ENCODE peak calls at places on chromosomes 12 and 14, in ten cellular contexts. E is effector memory CD4-positive, alpha-beta T cell; V is fibroblast of lung; A is Peyer's patch; F is adrenal gland; C is heart right ventricle; I is DND-41; B is heart left ventricle; M is neural progenitor cell; Y is AG04450. S is an unnamed sample. For H3K27me3, the result is how much of the 10 kb centered on the place peaks cover.

GRCh38 chr14:24224618-24225071 is 7.5 kb downstream of the NEDD8 start:
- DNase-seq in V (peak), E (no peak), C (no peak), Y (peak), F (no peak), B (no peak), M (no peak), I (no peak), A (no peak), S (no peak)

GRCh38 chr12:65741662-65742480 is 82.4 kb upstream of the HMGA2 start:
- DNase-seq in A (no peak), B (peak), V (peak), Y (no peak), I (no peak), E (no peak), M (peak), F (no peak), C (peak), S (peak)

GRCh38 chr12:121203482-121203881 is 6.4 kb upstream of the P2RX4 start:
- DNase-seq in E (no peak), A (no peak), F (no peak), B (no peak), Y (no peak), M (no peak), C (no peak), I (no peak), V (no peak), S (no peak)

GRCh38 chr14:81137316-81137715 is 83.4 kb downstream of the GTF2A1 start:
- DNase-seq in F (peak), C (no peak), B (no peak), M (no peak), I (no peak), A (no peak), E (no peak), V (peak), Y (no peak), S (no peak)

GRCh38 chr12:82708056-82708455 is 21.4 kb downstream of the TMTC2 start:
- DNase-seq in F (no peak), A (no peak), M (no peak), I (no peak), Y (no peak), C (no peak), V (no peak), B (no peak), E (no peak), S (no peak)

GRCh38 chr14:98977451-98977850 is 294.5 kb downstream of the BCL11B start:
- DNase-seq in Y (no peak), B (no peak), C (no peak), I (no peak), F (no peak), M (no peak), V (no peak), A (no peak), E (no peak), S (no peak)

GRCh38 chr14:68506645-68507405 is 286.0 kb downstream of the ZFP36L1 start:
- DNase-seq in I (no peak), Y (no peak), A (peak), M (no peak), C (no peak), V (no peak), B (no peak), E (no peak), F (no peak), S (peak)

GRCh38 chr12:78641837-78642423 is 222.6 kb upstream of the SYT1 start:
- DNase-seq in M (no peak), V (peak), E (no peak), A (no peak), Y (no peak), C (no peak), F (no peak), I (no peak), B (no peak), S (no peak)

GRCh38 chr14:58096731-58097130 is 55.3 kb downstream of the ARMH4 start:
- DNase-seq in I (no peak), E (no peak), M (no peak), Y (no peak), F (no peak), A (no peak), C (no peak), B (no peak), V (no peak), S (no peak)

GRCh38 chr14:21026251-21026987 is 1.6 kb upstream of the NDRG2 start:
- DNase-seq in F (no peak), M (no peak), C (no peak), E (no peak), V (no peak), Y (no peak), I (no peak), B (no peak), A (no peak), S (no peak)

GRCh38 chr14:101665478-101666078 is 95.9 kb upstream of the PPP2R5C start:
- DNase-seq in F (peak), E (no peak), I (peak), C (no peak), A (peak), B (no peak), Y (peak), M (peak), V (peak), S (peak)

GRCh38 chr12:116638376-116638775 is 79.2 kb downstream of the MAP1LC3B2 start:
- DNase-seq in C (no peak), M (no peak), A (no peak), V (no peak), I (no peak), B (no peak), Y (no peak), E (no peak), F (no peak), S (no peak)

GRCh38 chr12:116636636-116637519 is 77.7 kb downstream of the MAP1LC3B2 start:
- DNase-seq in I (no peak), M (no peak), E (no peak), B (no peak), V (no peak), Y (no peak), F (no peak), C (no peak), A (no peak), S (no peak)

GRCh38 chr12:116639765-116640164 is 80.6 kb downstream of the MAP1LC3B2 start:
- DNase-seq in Y (no peak), E (no peak), M (no peak), C (no peak), F (no peak), V (no peak), I (no peak), A (no peak), B (no peak), S (no peak)

GRCh38 chr12:116635487-116635886 is 76.3 kb downstream of the MAP1LC3B2 start:
- DNase-seq in C (no peak), A (no peak), I (peak), Y (no peak), F (peak), M (no peak), E (no peak), B (no peak), V (no peak), S (no peak)

DNA sequence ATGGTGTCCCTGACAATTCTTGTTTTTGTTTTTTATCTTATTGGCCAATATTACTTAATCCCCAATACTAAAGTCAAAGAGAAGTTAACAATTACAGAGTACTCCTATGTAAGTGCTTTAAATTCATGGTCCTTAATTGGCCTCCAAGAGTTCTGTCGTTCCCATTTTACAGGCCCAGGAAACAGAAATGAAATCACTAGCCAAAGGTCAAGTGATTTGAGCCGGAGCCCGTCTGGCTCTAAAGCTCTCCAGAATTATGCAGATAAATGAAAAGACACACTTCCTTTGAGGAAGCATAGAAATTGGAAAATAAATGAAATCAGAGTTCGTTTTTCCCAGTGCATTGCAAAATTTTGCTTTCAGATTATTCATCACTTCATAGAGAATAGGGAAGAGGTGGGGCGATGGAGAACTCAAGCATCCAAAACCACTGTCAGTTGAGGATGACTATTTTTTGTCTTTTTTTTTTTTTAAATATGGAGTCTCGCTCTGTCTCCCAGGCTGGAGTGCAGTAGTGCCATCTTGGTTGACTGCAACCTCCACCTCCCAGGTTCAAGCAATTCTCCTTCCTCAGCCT is 78.5 kb downstream of the MAP1LC3B2 start:
- DNase-seq in C (no peak), Y (no peak), I (no peak), V (no peak), M (no peak), B (no peak), F (no peak), E (no peak), A (no peak), S (no peak)
- H3K27ac ChIP-seq in C (no peak), Y (no peak), I (no peak), V (no peak), M (no peak), B (no peak), F (no peak), E (no peak), A (no peak), S (no peak)

GRCh38 chr12:29781705-29782266 is 2.0 kb downstream of the TMTC1 start:
- DNase-seq in F (no peak), A (no peak), Y (no peak), B (no peak), M (no peak), C (no peak), V (no peak), I (no peak), E (no peak), S (no peak)

GRCh38 chr12:29781176-29781575 is 2.6 kb downstream of the TMTC1 start:
- DNase-seq in V (peak), I (no peak), F (no peak), E (no peak), M (no peak), B (no peak), Y (no peak), C (no peak), A (no peak), S (no peak)

GRCh38 chr12:29783773-29784666 is at the start of gene TMTC1:
- DNase-seq in F (peak), B (peak), C (peak), A (peak), V (peak), M (peak), Y (no peak), I (no peak), E (no peak), S (no peak)

GRCh38 chr12:29782285-29782820 is 1.4 kb downstream of the TMTC1 start:
- DNase-seq in E (no peak), Y (no peak), M (peak), V (peak), A (no peak), F (peak), C (peak), I (no peak), B (no peak), S (no peak)

GRCh38 chr12:29782821-29783772 is 645 bp downstream of the TMTC1 start:
- DNase-seq in E (no peak), A (no peak), Y (no peak), V (peak), F (peak), B (peak), M (peak), I (no peak), C (peak), S (no peak)
- H3K27me3 ChIP-seq in E (under half), A (under half), Y (under half), V (under half), F (under half), B (under half), M (under half), I (under half), C (under half), S (under half)

DNA sequence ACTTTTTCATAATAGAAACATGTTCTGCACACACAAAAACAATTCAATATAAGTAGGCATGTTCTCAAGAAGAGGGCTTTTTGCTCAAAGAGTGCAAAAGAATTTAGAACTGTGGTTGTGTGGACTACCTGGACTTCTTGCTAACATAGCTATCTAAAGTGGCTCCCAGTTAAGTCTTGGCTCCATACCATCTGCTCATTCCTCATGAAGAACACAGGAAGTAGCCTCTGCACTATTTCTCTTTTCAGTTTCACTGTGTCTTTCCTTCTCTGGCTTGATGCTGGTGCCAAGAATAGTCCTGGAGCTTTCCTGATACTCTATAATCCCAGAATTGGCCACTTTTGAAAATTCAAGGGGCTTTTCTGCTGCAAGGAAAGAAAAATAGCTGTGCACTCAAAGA is 127.4 kb downstream of the CCER1 start:
- DNase-seq in C (no peak), V (no peak), B (no peak), M (no peak), I (no peak), E (no peak), F (no peak), A (no peak), Y (no peak), S (no peak)
- H3K4me3 ChIP-seq in C (no peak), V (no peak), B (no peak), M (no peak), I (no peak), E (no peak), F (no peak), A (no peak), Y (no peak), S (no peak)

GRCh38 chr12:108699955-108700563 is 31.3 kb downstream of the CORO1C start:
- DNase-seq in E (no peak), F (no peak), C (no peak), Y (no peak), V (peak), A (no peak), B (no peak), I (no peak), M (no peak), S (no peak)
- H3K27ac ChIP-seq in E (no peak), F (no peak), C (peak), Y (peak), V (peak), A (no peak), B (peak), I (no peak), M (no peak), S (no peak)

DNA sequence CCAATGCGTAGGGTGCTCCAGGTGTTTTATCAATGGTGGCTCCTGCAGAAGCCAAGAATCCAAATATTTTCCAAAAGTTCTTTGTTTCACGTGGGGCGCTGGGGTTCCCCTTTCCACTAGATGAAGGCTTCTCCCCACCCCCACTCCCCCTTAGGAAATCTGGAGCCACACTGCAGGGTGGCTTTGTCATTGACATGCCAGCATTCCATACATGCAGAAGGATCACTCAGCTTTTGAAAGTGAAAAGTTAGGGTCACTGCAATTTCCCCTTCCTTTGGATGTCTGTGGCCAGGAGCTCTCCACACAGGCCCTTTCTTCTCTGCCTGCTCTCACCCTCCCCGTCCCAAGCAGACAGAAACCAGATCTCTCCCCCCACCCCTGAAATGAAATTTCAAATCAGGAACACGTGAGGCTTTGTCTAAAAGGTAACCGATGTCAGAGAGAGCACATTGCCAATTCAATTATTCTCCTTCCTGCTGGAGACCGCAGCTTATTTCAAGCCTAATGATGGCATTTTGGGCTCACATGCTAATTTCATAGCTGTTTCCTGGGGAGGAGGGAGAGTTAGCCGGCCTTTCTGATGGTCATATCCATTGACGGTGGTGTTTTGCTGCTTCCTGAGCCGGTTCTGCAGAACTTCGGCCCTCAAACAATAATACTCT is 153.9 kb upstream of the RFLNA start:
- DNase-seq in E (no peak), Y (no peak), V (no peak), C (no peak), A (no peak), F (no peak), B (no peak), M (peak), I (no peak), S (no peak)
- H3K27me3 ChIP-seq in E (under half), Y (under half), V (under half), C (under half), A (under half), F (under half), B (under half), M (under half), I (under half), S (under half)

GRCh38 chr12:108690191-108690518 is 41.2 kb downstream of the CORO1C start:
- DNase-seq in E (no peak), I (no peak), M (no peak), C (no peak), F (no peak), V (no peak), B (no peak), Y (no peak), A (no peak), S (no peak)
- H3K4me3 ChIP-seq in E (no peak), I (peak), M (no peak), C (no peak), F (no peak), V (peak), B (no peak), Y (no peak), A (no peak), S (no peak)

DNA sequence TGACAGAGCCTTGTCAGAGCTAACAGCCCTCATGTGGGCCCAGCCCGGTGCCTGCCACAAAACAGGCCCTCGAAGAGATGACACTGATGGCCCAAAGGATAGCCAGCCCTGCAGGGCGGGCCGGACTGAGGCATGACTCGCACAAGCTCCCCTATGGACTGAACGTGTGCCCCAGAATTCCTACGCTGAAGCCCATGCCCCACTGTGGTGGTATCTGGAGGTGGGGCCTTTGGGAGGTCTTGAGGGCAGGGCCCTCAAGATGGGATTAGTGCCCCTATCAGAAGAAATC is 38.6 kb downstream of the CHGA start:
- DNase-seq in B (no peak), C (no peak), A (no peak), E (no peak), Y (no peak), M (no peak), F (no peak), I (no peak), V (no peak), S (no peak)
- H3K27ac ChIP-seq in B (no peak), C (no peak), A (no peak), E (no peak), Y (no peak), M (no peak), F (no peak), I (no peak), V (no peak), S (no peak)

GRCh38 chr14:79871164-79871563 is 340.1 kb downstream of the DIO2 start:
- DNase-seq in E (no peak), C (no peak), I (no peak), A (no peak), F (no peak), Y (no peak), B (no peak), V (no peak), M (no peak), S (no peak)
- H3K27me3 ChIP-seq in E (under half), C (under half), I (under half), A (under half), F (under half), Y (under half), B (under half), V (under half), M (under half), S (under half)

DNA sequence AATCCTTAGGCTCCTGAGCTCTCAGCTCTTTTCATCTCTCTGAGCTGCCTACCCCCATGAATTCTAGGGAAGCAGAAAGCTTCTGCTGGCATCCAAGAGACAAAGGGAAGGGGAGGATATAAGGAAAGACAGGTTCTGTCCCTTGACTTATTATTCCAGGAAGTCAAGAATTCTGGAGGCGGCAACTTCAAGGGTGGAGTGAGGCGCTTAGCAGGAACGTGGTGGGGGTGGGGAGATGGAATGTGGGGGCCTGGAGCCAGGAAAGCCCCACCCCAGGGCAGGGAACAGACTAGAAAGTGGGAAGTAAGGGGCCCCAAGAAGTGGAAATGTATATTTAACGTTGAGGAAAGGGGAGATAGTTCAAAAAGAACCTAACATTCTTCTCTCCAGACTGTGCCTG is 1.4 kb downstream of the CALCOCO1 start:
- DNase-seq in F (no peak), B (no peak), Y (no peak), E (no peak), C (no peak), A (no peak), I (no peak), V (no peak), M (no peak), S (no peak)
- H3K4me3 ChIP-seq in F (no peak), B (no peak), Y (peak), E (no peak), C (peak), A (no peak), I (peak), V (peak), M (no peak), S (peak)

GRCh38 chr12:89450922-89451321 is 73.7 kb downstream of the GALNT4 start:
- DNase-seq in B (no peak), A (no peak), V (peak), I (no peak), Y (peak), C (no peak), E (no peak), F (no peak), M (peak), S (no peak)
- H3K27ac ChIP-seq in B (no peak), A (no peak), V (peak), I (no peak), Y (no peak), C (peak), E (no peak), F (peak), M (peak), S (no peak)